ENCODE peak calls at places on chromosomes 4 and X, in five cellular contexts. One of them, this sample, is unnamed.

GRCh38 chrX:72061091-72061490 is 70.6 kb downstream of the RTL5 start:
- DNase-seq in tibial artery: no peak
- DNase-seq in K562: no peak
- DNase-seq in epithelial cell of esophagus: no peak
- DNase-seq in psoas muscle: no peak
- DNase-seq in this sample: no peak

GRCh38 chrX:150879855-150880807 is 18.3 kb downstream of the CD99L2 start:
- DNase-seq in psoas muscle: no peak
- DNase-seq in epithelial cell of esophagus: no peak
- DNase-seq in tibial artery: no peak
- DNase-seq in K562: no peak
- DNase-seq in this sample: no peak

GRCh38 chrX:153582896-153583295 is 16.0 kb downstream of the CCNQ start:
- DNase-seq in epithelial cell of esophagus: peak; percentile 29
- DNase-seq in K562: peak; percentile 51
- DNase-seq in tibial artery: peak; percentile 25
- DNase-seq in psoas muscle: no peak
- DNase-seq in this sample: no peak

GRCh38 chr4:163251204-163251603 is 81.2 kb downstream of the NPY1R start:
- DNase-seq in tibial artery: no peak
- DNase-seq in psoas muscle: no peak
- DNase-seq in epithelial cell of esophagus: peak; percentile 34
- DNase-seq in K562: no peak
- DNase-seq in this sample: no peak

GRCh38 chr4:141540643-141541042 is 95.7 kb upstream of the IL15 start:
- DNase-seq in psoas muscle: no peak
- DNase-seq in epithelial cell of esophagus: no peak
- DNase-seq in tibial artery: no peak
- DNase-seq in K562: no peak
- DNase-seq in this sample: no peak

GRCh38 chr4:93814141-93814540 is 14.4 kb upstream of the ATOH1 start:
- DNase-seq in tibial artery: no peak
- DNase-seq in K562: no peak
- DNase-seq in psoas muscle: no peak
- DNase-seq in epithelial cell of esophagus: peak; percentile 58
- DNase-seq in this sample: no peak

GRCh38 chrX:42119076-42119475 is 195.7 kb upstream of the CASK start:
- DNase-seq in K562: no peak
- DNase-seq in epithelial cell of esophagus: peak; percentile 94
- DNase-seq in psoas muscle: no peak
- DNase-seq in tibial artery: no peak
- DNase-seq in this sample: no peak

GRCh38 chrX:38868941-38869378 is 67.7 kb downstream of the MID1IP1 start:
- DNase-seq in psoas muscle: no peak
- DNase-seq in epithelial cell of esophagus: peak; percentile 66
- DNase-seq in K562: no peak
- DNase-seq in tibial artery: peak; percentile 28
- DNase-seq in this sample: peak; percentile 64

GRCh38 chr4:18314731-18315130 is 293.2 kb upstream of the LCORL start:
- DNase-seq in epithelial cell of esophagus: no peak
- DNase-seq in psoas muscle: no peak
- DNase-seq in tibial artery: no peak
- DNase-seq in K562: no peak
- DNase-seq in this sample: no peak

GRCh38 chr4:18322111-18322510 is 300.6 kb upstream of the LCORL start:
- DNase-seq in tibial artery: no peak
- DNase-seq in K562: no peak
- DNase-seq in epithelial cell of esophagus: no peak
- DNase-seq in psoas muscle: no peak
- DNase-seq in this sample: no peak

GRCh38 chr4:18319456-18319855 is 297.9 kb upstream of the LCORL start:
- DNase-seq in K562: no peak
- DNase-seq in tibial artery: no peak
- DNase-seq in epithelial cell of esophagus: no peak
- DNase-seq in psoas muscle: no peak
- DNase-seq in this sample: no peak

DNA sequence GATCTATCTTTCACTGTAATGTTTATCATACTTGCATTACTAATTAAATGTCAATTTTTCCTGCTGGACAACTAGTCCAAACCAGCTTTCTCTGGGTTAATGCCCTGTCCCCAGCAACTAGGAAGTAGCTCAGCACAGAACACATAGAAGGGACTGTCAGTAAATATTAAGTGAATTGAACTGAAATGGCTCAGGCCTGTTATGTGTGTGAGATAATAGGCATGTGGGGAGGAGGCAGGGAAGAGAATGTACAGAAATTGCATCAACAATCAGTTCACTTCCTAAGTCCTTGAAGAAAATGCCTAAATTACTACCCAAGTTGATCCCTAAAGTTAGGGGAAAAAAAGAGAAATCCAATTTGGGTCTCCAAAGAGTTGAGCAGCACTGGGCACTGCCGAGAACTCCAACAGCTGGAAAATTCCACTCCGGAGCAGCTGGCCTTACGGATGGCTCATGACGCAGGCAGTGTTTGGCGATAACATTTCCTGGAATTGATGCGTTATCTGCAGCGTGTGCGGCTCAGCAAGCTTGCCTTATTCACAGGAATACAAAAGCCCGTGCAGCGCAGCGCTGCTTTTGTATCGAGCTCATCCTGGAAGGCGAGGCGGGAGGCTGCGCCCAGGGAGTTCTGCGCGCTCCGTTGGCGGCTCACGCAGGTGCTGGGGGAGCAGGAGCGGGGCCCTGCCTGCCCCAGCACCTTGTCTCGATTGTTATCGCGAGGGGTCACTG is 297.3 kb upstream of the LCORL start:
- DNase-seq in psoas muscle: peak; percentile 18
- DNase-seq in tibial artery: no peak
- DNase-seq in epithelial cell of esophagus: peak; percentile 9
- DNase-seq in K562: no peak
- DNase-seq in this sample: peak; percentile 60
- H3K4me3 ChIP-seq in psoas muscle: peak overlapping the region; percentile 12
- H3K4me3 ChIP-seq in tibial artery: no peak overlapping the region
- H3K4me3 ChIP-seq in epithelial cell of esophagus: no peak overlapping the region
- H3K4me3 ChIP-seq in K562: no peak overlapping the region
- H3K4me3 ChIP-seq in this sample: no peak overlapping the region

DNA sequence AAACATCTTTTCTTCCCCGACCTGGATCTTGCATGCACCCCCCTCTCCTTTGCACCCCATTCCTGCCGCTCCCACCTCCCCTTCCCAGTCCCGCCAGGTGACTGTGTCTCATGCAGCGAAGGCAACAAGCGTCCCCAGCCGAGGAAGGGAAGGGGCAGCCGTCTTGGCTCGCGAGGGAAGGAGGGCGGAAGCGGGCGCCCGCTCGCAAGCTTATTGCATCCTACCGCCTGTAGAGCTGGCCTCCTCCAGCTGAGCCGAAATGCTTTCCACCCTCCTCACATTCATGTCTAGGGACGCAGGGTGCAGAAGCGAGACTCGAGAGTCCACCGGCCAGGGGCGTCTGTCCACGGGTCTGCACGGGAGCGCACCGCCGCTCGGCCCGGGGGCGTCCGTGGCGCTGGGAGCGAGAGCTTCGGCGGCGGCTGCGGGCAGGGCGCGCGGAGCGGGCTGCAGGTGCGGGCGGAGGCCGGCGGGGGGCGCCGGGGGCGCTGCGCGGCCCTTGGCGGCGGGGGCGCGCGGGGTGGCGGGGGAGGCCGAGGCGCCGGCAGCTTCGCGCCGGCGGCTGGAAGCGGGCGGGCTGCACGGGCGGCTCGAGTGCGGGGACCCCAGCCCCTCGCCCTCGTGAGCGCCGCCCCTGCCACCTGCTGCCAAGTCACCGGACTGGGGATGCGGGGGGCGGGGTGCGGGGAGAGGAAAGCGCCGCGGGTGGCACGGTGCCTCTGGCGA is at the start of gene KCNIP4:
- DNase-seq in tibial artery: no peak
- DNase-seq in K562: no peak
- DNase-seq in epithelial cell of esophagus: peak; percentile 2
- DNase-seq in psoas muscle: no peak
- DNase-seq in this sample: no peak
- H3K4me3 ChIP-seq in tibial artery: no peak within 1 kb of the TSS
- H3K4me3 ChIP-seq in K562: no peak within 1 kb of the TSS
- H3K4me3 ChIP-seq in epithelial cell of esophagus: no peak within 1 kb of the TSS
- H3K4me3 ChIP-seq in psoas muscle: peak within 1 kb of the TSS; percentile 39
- H3K4me3 ChIP-seq in this sample: peak within 1 kb of the TSS; percentile 34

GRCh38 chr4:687975-688694 is 816 bp downstream of the SLC49A3 start:
- DNase-seq in K562: no peak
- DNase-seq in psoas muscle: no peak
- DNase-seq in tibial artery: no peak
- DNase-seq in epithelial cell of esophagus: peak; percentile 26
- DNase-seq in this sample: no peak
- H3K4me3 ChIP-seq in K562: peak overlapping the region; percentile 28
- H3K4me3 ChIP-seq in psoas muscle: peak overlapping the region; percentile 66
- H3K4me3 ChIP-seq in tibial artery: peak overlapping the region; percentile 54
- H3K4me3 ChIP-seq in epithelial cell of esophagus: no peak overlapping the region
- H3K4me3 ChIP-seq in this sample: peak overlapping the region; percentile 43

DNA sequence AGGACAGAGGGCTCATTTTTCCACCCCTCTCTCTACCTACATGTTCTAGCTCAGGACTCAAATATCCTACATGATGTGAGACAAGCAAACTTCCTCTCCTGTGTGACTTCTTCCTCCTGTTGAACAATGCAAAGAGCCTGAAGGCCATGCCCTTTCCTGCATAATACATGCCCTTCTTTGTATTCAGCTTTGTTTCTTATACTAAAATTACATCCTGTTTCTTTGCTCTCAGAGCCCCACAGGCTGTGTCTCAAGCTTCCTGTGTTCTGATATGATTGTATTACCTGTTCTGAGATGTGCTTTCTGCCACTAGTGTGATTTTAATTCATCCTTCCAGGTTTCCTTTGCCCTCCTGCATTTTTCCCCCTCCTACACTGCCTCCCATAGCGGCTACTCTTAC is 166.4 kb upstream of the AFF2 start:
- DNase-seq in tibial artery: no peak
- DNase-seq in K562: no peak
- DNase-seq in epithelial cell of esophagus: no peak
- DNase-seq in psoas muscle: no peak
- DNase-seq in this sample: no peak
- H3K4me3 ChIP-seq in tibial artery: no peak overlapping the region
- H3K4me3 ChIP-seq in K562: no peak overlapping the region
- H3K4me3 ChIP-seq in epithelial cell of esophagus: no peak overlapping the region
- H3K4me3 ChIP-seq in psoas muscle: no peak overlapping the region
- H3K4me3 ChIP-seq in this sample: no peak overlapping the region

DNA sequence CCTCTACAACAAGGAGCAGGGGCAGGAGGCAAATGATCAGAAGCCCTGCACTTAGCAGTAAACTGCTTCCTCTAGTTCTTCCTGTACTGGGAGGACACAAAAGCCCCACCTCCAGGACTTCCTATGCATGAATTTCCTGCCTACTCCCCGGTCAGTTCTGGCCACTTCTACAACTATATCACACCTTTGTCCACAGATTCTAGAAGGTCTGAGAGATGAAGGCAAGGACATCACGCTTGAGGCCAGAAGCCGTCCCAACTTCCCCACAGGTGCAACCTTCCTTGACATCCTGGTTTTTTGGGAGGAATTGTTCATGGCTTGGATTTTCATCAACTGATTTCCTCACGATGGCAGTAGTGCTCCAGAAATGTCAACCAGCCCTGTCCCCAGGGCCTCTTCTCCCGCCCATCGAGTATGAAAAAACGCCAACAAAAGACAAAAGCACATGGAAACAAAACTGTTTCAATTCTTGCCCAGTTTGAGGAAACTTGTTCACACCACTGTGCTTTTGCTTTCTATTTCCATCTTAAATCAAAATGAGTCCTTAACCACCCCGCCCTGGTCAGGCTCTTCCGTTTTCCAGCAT is 206.5 kb upstream of the STK26 start:
- DNase-seq in tibial artery: peak; percentile 45
- DNase-seq in psoas muscle: peak; percentile 51
- DNase-seq in epithelial cell of esophagus: no peak
- DNase-seq in K562: no peak
- DNase-seq in this sample: no peak
- H3K4me3 ChIP-seq in tibial artery: no peak overlapping the region
- H3K4me3 ChIP-seq in psoas muscle: peak overlapping the region; percentile 60
- H3K4me3 ChIP-seq in epithelial cell of esophagus: no peak overlapping the region
- H3K4me3 ChIP-seq in K562: no peak overlapping the region
- H3K4me3 ChIP-seq in this sample: peak overlapping the region; percentile 35

GRCh38 chrX:70453024-70453618 is 8.5 kb downstream of the DLG3 start:
- DNase-seq in psoas muscle: no peak
- DNase-seq in K562: no peak
- DNase-seq in epithelial cell of esophagus: peak; percentile 18
- DNase-seq in tibial artery: no peak
- DNase-seq in this sample: no peak
- H3K4me3 ChIP-seq in psoas muscle: peak overlapping the region; percentile 70
- H3K4me3 ChIP-seq in K562: no peak overlapping the region
- H3K4me3 ChIP-seq in epithelial cell of esophagus: peak overlapping the region; percentile 50
- H3K4me3 ChIP-seq in tibial artery: peak overlapping the region; percentile 70
- H3K4me3 ChIP-seq in this sample: no peak overlapping the region

GRCh38 chrX:960821-961220 is 251.6 kb downstream of the CRLF2 start:
- DNase-seq in tibial artery: no peak
- DNase-seq in epithelial cell of esophagus: no peak
- DNase-seq in K562: no peak
- DNase-seq in psoas muscle: no peak
- DNase-seq in this sample: no peak
- H3K4me3 ChIP-seq in tibial artery: no peak overlapping the region
- H3K4me3 ChIP-seq in epithelial cell of esophagus: no peak overlapping the region
- H3K4me3 ChIP-seq in K562: no peak overlapping the region
- H3K4me3 ChIP-seq in psoas muscle: no peak overlapping the region
- H3K4me3 ChIP-seq in this sample: no peak overlapping the region

GRCh38 chrX:91434351-91435168 is at the start of gene PABPC5:
- DNase-seq in epithelial cell of esophagus: peak; percentile 17
- DNase-seq in psoas muscle: peak; percentile 82
- DNase-seq in K562: no peak
- DNase-seq in tibial artery: peak; percentile 72
- DNase-seq in this sample: peak; percentile 82
- H3K4me3 ChIP-seq in epithelial cell of esophagus: peak within 1 kb of the TSS; percentile 19
- H3K4me3 ChIP-seq in psoas muscle: peak within 1 kb of the TSS; percentile 50
- H3K4me3 ChIP-seq in K562: no peak within 1 kb of the TSS
- H3K4me3 ChIP-seq in tibial artery: peak within 1 kb of the TSS; percentile 61
- H3K4me3 ChIP-seq in this sample: peak within 1 kb of the TSS; percentile 39

DNA sequence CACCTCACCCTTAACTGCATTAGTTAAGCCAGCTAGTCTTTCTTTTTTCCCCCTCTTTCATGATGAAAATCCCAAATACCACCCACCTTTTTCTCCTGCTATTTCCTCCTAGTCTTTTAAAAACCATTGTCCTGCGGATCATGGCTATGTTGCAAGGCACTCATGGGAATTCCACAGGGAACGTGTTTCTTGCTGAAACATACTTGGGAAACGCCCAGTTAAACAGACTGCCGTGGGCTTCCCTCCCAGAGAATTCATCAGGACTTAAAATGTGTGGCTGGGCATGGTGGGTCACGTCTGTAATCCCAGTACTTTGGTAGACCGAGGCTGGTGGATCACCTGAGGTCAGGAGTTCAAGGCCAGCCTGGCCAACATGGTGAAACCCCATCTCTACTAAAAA is 32.2 kb downstream of the XG start:
- DNase-seq in tibial artery: peak; percentile 46
- DNase-seq in epithelial cell of esophagus: no peak
- DNase-seq in psoas muscle: peak; percentile 16
- DNase-seq in K562: no peak
- DNase-seq in this sample: peak; percentile 60
- H3K4me3 ChIP-seq in tibial artery: no peak overlapping the region
- H3K4me3 ChIP-seq in epithelial cell of esophagus: no peak overlapping the region
- H3K4me3 ChIP-seq in psoas muscle: no peak overlapping the region
- H3K4me3 ChIP-seq in K562: no peak overlapping the region
- H3K4me3 ChIP-seq in this sample: no peak overlapping the region